ENCODE peak calls at places on chromosome 22, in nine cellular contexts. D is gastrocnemius medialis, P is HCT116, Q is transverse colon, B is ovary, X is IMR-90, A is Peyer's patch, F is lower leg skin, M is heart left ventricle. K is an unnamed sample.

GRCh38 chr22:24801906-24802504 is 4.0 kb upstream of the SGSM1 start:
- DNase-seq in F (no peak), P (no peak), M (no peak), D (no peak), A (no peak), Q (no peak), X (no peak), B (no peak), K (no peak)

GRCh38 chr22:20442485-20443284 is 5.1 kb upstream of the SCARF2 start:
- DNase-seq in A (no peak), M (peak; percentile 24), Q (no peak), P (no peak), X (no peak), D (no peak), B (no peak), F (no peak), K (no peak)

GRCh38 chr22:24812950-24813349 is 6.9 kb downstream of the SGSM1 start:
- DNase-seq in D (no peak), F (no peak), X (no peak), Q (no peak), P (no peak), B (no peak), A (no peak), M (no peak), K (no peak)

GRCh38 chr22:26394787-26395186 is 34.3 kb upstream of the ASPHD2 start:
- DNase-seq in D (no peak), A (no peak), B (no peak), Q (no peak), P (no peak), X (no peak), F (no peak), M (no peak), K (no peak)

GRCh38 chr22:32817137-32817536 is 15.6 kb downstream of the TIMP3 start:
- DNase-seq in Q (no peak), X (no peak), D (no peak), F (no peak), A (no peak), M (no peak), B (no peak), P (no peak), K (no peak)

GRCh38 chr22:27377501-27377900 is 424.1 kb downstream of the MN1 start:
- DNase-seq in P (no peak), F (no peak), A (no peak), X (no peak), M (no peak), B (no peak), D (no peak), Q (no peak), K (no peak)

GRCh38 chr22:25202290-25202921 is 2.7 kb downstream of the CRYBB3 start:
- DNase-seq in F (no peak), D (peak; percentile 37), A (peak; percentile 17), X (peak; percentile 43), P (peak; percentile 29), B (peak; percentile 45), Q (peak; percentile 57), M (peak; percentile 33), K (peak; percentile 62)

GRCh38 chr22:48047722-48048500 is 1285.5 kb downstream of the TBC1D22A start:
- DNase-seq in A (no peak), D (no peak), F (peak; percentile 75), B (no peak), P (no peak), M (no peak), Q (no peak), X (no peak), K (no peak)

GRCh38 chr22:36155702-36156101 is 4.9 kb downstream of the APOL3 start:
- DNase-seq in M (peak; percentile 79), X (no peak), P (no peak), Q (peak; percentile 44), B (peak; percentile 78), D (peak; percentile 68), A (no peak), F (peak; percentile 93), K (peak; percentile 61)

GRCh38 chr22:28341001-28341400 is 338.6 kb downstream of the TTC28 start:
- DNase-seq in M (no peak), F (no peak), P (no peak), A (no peak), Q (no peak), X (peak; percentile 12), D (no peak), B (no peak), K (no peak)

GRCh38 chr22:48796295-48797015 is 1031.2 kb downstream of the BRD1 start:
- DNase-seq in F (peak; percentile 57), P (no peak), X (no peak), B (no peak), A (no peak), D (no peak), Q (no peak), M (no peak), K (no peak)

GRCh38 chr22:47848384-47848920 is 1086.0 kb downstream of the TBC1D22A start:
- DNase-seq in B (no peak), A (no peak), Q (no peak), M (no peak), X (no peak), P (no peak), D (no peak), F (no peak), K (no peak)

GRCh38 chr22:28984482-28985158 is 77.0 kb downstream of the C22orf31 start:
- DNase-seq in F (no peak), B (no peak), M (no peak), X (no peak), A (no peak), D (no peak), Q (no peak), P (no peak), K (no peak)

GRCh38 chr22:20431520-20432237 is 5.9 kb downstream of the SCARF2 start:
- DNase-seq in D (no peak), P (no peak), B (no peak), Q (no peak), M (no peak), A (no peak), F (peak; percentile 84), X (no peak), K (no peak)

GRCh38 chr22:30832407-30832987 is 136.1 kb downstream of the MORC2 start:
- DNase-seq in A (no peak), F (peak; percentile 63), Q (no peak), X (no peak), P (no peak), B (no peak), D (no peak), M (no peak), K (no peak)

GRCh38 chr22:27866136-27867091 is 52.6 kb downstream of the PITPNB start:
- DNase-seq in A (no peak), Q (no peak), M (peak; percentile 52), F (no peak), D (peak; percentile 63), B (peak; percentile 90), X (peak; percentile 99), P (no peak), K (peak; percentile 45)

GRCh38 chr22:47303161-47303890 is 540.9 kb downstream of the TBC1D22A start:
- DNase-seq in A (no peak), P (no peak), B (no peak), M (no peak), F (peak; percentile 60), Q (no peak), X (no peak), D (no peak), K (no peak)

GRCh38 chr22:32803020-32803758 is 1.7 kb downstream of the TIMP3 start:
- DNase-seq in M (peak; percentile 61), A (no peak), P (no peak), X (peak; percentile 70), B (no peak), Q (no peak), D (no peak), F (no peak), K (no peak)

GRCh38 chr22:28923826-28924732 is 40.7 kb downstream of the ZNRF3 start:
- DNase-seq in D (peak; percentile 66), M (peak; percentile 33), P (peak; percentile 55), A (no peak), Q (peak; percentile 38), B (peak; percentile 47), X (no peak), F (peak; percentile 81), K (no peak)

GRCh38 chr22:27173530-27173929 is 516.1 kb downstream of the MIAT start:
- DNase-seq in Q (no peak), M (no peak), X (no peak), B (no peak), F (no peak), P (no peak), D (no peak), A (no peak), K (no peak)

GRCh38 chr22:50672471-50673230 is at the start of gene SHANK3:
- DNase-seq in D (peak; percentile 21), B (peak; percentile 41), F (no peak), Q (no peak), M (peak; percentile 85), A (no peak), P (no peak), X (no peak), K (no peak)
- TF ChIP-seq POLR2A in D (peak; percentile 31), B (no peak), F (no peak), Q (peak; percentile 28), M (no peak), A (peak; percentile 22), P (no peak), X (no peak), K (no peak)

GRCh38 chr22:39908737-39909136 is 7.9 kb downstream of the GRAP2 start:
- DNase-seq in B (no peak), X (peak; percentile 8), D (no peak), Q (no peak), P (no peak), M (no peak), F (no peak), A (no peak), K (no peak)
- H3K4me3 ChIP-seq in B (no peak overlapping the region), X (no peak overlapping the region), D (no peak overlapping the region), Q (no peak overlapping the region), P (no peak overlapping the region), M (no peak overlapping the region), F (no peak overlapping the region), A (no peak overlapping the region), K (no peak overlapping the region)

DNA sequence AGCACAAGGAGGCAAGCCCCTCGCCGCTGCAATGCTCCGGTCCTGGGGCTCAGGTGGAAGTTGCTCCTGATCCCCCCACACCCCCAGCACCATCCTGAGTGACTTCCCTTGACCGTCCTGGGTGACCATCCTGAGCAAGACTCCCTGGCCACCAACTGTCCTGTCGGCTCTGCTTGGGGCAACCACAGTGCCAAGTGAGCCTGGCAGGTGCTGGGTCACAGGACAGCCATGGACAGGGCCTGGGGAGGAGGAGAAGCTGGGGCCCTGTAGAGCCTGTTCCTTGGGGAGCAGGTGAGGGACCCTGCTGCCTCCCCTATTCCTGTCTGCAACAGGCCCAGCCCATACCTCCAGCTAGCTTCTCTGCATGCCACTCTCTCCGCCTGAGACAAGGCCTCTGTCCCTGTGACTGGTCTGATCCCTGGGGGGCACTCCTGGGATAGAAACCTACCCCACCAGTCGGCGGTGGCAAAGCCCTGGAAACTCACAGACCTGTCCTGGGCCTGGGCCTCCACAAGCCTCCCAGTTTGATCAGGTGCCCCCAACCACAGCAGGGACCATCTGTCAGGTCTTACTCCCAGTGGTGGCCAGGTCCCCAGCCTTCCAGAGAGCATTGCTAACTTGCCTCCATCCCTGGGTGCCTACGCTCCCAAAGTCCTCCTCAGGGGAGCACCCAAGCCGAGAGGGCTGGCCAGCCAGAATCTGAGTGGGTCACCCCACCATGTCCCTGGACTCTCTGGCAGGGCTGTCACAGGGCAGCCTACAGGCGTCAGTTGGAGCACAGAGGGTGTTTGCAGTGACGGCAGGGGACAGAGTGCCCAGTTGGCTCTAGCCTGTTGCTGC is 68.7 kb upstream of the WNT7B start:
- DNase-seq in P (no peak), Q (peak; percentile 17), F (peak; percentile 91), X (no peak), B (no peak), M (peak; percentile 69), A (no peak), D (peak; percentile 79), K (no peak)
- TF ChIP-seq POLR2A in P (no peak), Q (no peak), F (no peak), X (no peak), B (no peak), M (no peak), A (no peak), D (peak; percentile 87), K (peak; percentile 61)

GRCh38 chr22:23763579-23764331 is 965 bp downstream of the C22orf15 start:
- DNase-seq in Q (no peak), D (peak; percentile 30), B (no peak), F (no peak), M (peak; percentile 58), P (no peak), X (no peak), A (peak; percentile 73), K (no peak)
- H3K4me3 ChIP-seq in Q (no peak overlapping the region), D (no peak overlapping the region), B (no peak overlapping the region), F (no peak overlapping the region), M (no peak overlapping the region), P (no peak overlapping the region), X (no peak overlapping the region), A (peak overlapping the region; percentile 26), K (peak overlapping the region; percentile 20)